ENCODE peak calls at places on chromosomes 11 and 22, in eight cellular contexts. P, L, V, A, C, U, K and Y are unnamed samples.

GRCh38 chr11:18804621-18805020 is 13.0 kb upstream of the PTPN5 start:
- DNase-seq in P (no peak), L (no peak), V (no peak), A (no peak), C (no peak), U (no peak), K (no peak), Y (no peak)

GRCh38 chr11:117828641-117829368 is 4.3 kb upstream of the FXYD2 start:
- DNase-seq in P (peak), L (peak), V (peak), A (no peak), C (peak), U (no peak), K (no peak), Y (peak)

GRCh38 chr11:11577246-11577855 is 44.5 kb downstream of the GALNT18 start:
- DNase-seq in P (no peak), L (no peak), V (peak), A (peak), C (no peak), U (no peak), K (no peak), Y (no peak)

GRCh38 chr11:68974421-68975194 is 6.2 kb downstream of the MRGPRD start:
- DNase-seq in P (no peak), L (no peak), V (no peak), A (no peak), C (no peak), U (peak), K (no peak), Y (no peak)

GRCh38 chr11:121634889-121635288 is 182.1 kb upstream of the SORL1-AS1 start:
- DNase-seq in P (no peak), L (no peak), V (peak), A (no peak), C (peak), U (no peak), K (peak), Y (peak)

GRCh38 chr11:129828301-129828836 is 12.7 kb downstream of the TMEM45B start:
- DNase-seq in P (no peak), L (no peak), V (no peak), A (peak), C (no peak), U (peak), K (no peak), Y (no peak)

GRCh38 chr11:363948-364761 is 5.1 kb upstream of the B4GALNT4 start:
- DNase-seq in P (no peak), L (peak), V (no peak), A (peak), C (no peak), U (peak), K (no peak), Y (peak)

GRCh38 chr22:28051787-28052356 is 132.8 kb upstream of the PITPNB start:
- DNase-seq in P (no peak), L (peak), V (peak), A (peak), C (no peak), U (peak), K (no peak), Y (peak)

GRCh38 chr11:35590412-35590811 is 27.8 kb upstream of the FJX1 start:
- DNase-seq in P (no peak), L (no peak), V (no peak), A (no peak), C (no peak), U (no peak), K (no peak), Y (peak)

GRCh38 chr22:39545310-39546063 is 12.9 kb upstream of the RPS19BP1 start:
- DNase-seq in P (no peak), L (no peak), V (peak), A (no peak), C (no peak), U (no peak), K (no peak), Y (no peak)

GRCh38 chr11:106495046-106495445 is 417.6 kb downstream of the AASDHPPT start:
- DNase-seq in P (no peak), L (no peak), V (no peak), A (no peak), C (no peak), U (no peak), K (no peak), Y (peak)

GRCh38 chr11:67167086-67167485 is 48.0 kb downstream of the KDM2A start:
- DNase-seq in P (no peak), L (no peak), V (no peak), A (no peak), C (no peak), U (no peak), K (no peak), Y (peak)

GRCh38 chr11:130511765-130512164 is 63.3 kb downstream of the ADAMTS15 start:
- DNase-seq in P (no peak), L (no peak), V (no peak), A (no peak), C (no peak), U (no peak), K (no peak), Y (no peak)

GRCh38 chr22:30287626-30288413 is 1.5 kb downstream of the CASTOR1 start:
- DNase-seq in P (no peak), L (peak), V (peak), A (peak), C (peak), U (peak), K (peak), Y (peak)

GRCh38 chr11:90218606-90219005 is 4.2 kb downstream of the CHORDC1 start:
- DNase-seq in P (no peak), L (no peak), V (no peak), A (no peak), C (no peak), U (no peak), K (no peak), Y (no peak)

GRCh38 chr11:100612766-100613165 is 74.3 kb upstream of the ARHGAP42 start:
- DNase-seq in P (no peak), L (no peak), V (no peak), A (no peak), C (no peak), U (no peak), K (no peak), Y (no peak)

GRCh38 chr22:28442951-28443876 is 236.4 kb downstream of the TTC28 start:
- DNase-seq in P (peak), L (no peak), V (peak), A (peak), C (peak), U (no peak), K (no peak), Y (peak)

GRCh38 chr11:127003260-127003981 is 2.9 kb upstream of the KIRREL3 start:
- DNase-seq in P (no peak), L (no peak), V (peak), A (no peak), C (no peak), U (no peak), K (no peak), Y (peak)

GRCh38 chr11:101446238-101446637 is 137.6 kb downstream of the TRPC6 start:
- DNase-seq in P (no peak), L (no peak), V (peak), A (no peak), C (no peak), U (no peak), K (peak), Y (peak)

GRCh38 chr11:2390871-2391662 is 9.5 kb upstream of the TSSC4 start:
- DNase-seq in P (no peak), L (no peak), V (peak), A (no peak), C (no peak), U (no peak), K (peak), Y (peak)

DNA sequence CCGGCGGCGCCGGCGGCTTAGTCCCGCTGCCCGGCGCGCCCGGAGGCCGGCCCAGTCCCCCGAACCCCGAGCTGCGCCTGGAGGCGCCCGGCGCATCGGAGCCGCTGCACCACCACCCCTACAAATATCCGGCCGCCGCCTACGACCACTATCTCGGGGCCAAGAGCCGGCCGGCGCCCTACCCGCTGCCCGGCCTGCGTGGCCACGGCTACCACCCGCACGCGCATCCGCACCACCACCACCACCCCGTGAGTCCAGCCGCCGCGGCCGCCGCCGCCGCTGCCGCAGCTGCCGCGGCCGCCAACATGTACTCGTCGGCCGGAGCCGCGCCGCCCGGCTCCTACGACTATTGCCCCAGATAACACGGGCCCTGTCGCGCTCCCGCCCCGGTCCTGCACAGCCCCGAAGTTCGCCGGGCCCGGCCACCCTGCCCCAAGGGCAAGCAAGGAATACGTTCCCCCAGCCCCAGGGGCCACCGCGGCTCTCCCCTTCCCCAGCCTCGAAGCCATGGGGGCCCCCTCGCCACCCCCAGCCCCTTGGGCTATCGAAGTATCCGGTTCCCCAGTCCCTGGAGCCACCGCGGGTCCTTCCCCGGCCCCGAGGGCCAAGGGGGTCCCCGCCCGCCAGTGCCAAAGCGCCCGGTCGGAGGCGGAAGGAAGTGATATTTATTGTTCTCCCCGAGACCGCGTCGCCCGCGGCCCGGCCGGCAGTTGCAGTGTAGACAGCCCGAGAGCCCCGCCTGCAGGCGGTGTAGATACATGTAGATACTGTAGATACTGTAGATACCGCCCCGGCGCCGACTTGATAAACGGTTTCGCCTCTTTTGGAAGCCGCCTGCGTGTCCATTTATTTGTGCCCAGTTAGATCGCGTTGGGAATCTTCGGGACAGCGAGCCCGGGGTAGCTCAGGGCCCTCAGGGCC is 6.2 kb downstream of the TBX1 start:
- DNase-seq in P (no peak), L (no peak), V (no peak), A (no peak), C (no peak), U (peak), K (no peak), Y (no peak)
- H3K4me3 ChIP-seq in P (peak), L (peak), V (no peak), A (no peak), C (no peak), U (peak), K (peak), Y (no peak)

GRCh38 chr22:42203609-42204008 is 66.8 kb downstream of the TCF20 start:
- DNase-seq in P (no peak), L (no peak), V (no peak), A (no peak), C (no peak), U (no peak), K (no peak), Y (no peak)

GRCh38 chr22:42208362-42208761 is 62.1 kb downstream of the TCF20 start:
- DNase-seq in P (no peak), L (no peak), V (no peak), A (no peak), C (no peak), U (no peak), K (no peak), Y (no peak)

GRCh38 chr22:42207918-42208317 is 62.5 kb downstream of the TCF20 start:
- DNase-seq in P (no peak), L (no peak), V (no peak), A (no peak), C (no peak), U (no peak), K (no peak), Y (no peak)

GRCh38 chr22:42202048-42202447 is 68.4 kb downstream of the TCF20 start:
- DNase-seq in P (no peak), L (no peak), V (no peak), A (no peak), C (no peak), U (no peak), K (no peak), Y (no peak)

DNA sequence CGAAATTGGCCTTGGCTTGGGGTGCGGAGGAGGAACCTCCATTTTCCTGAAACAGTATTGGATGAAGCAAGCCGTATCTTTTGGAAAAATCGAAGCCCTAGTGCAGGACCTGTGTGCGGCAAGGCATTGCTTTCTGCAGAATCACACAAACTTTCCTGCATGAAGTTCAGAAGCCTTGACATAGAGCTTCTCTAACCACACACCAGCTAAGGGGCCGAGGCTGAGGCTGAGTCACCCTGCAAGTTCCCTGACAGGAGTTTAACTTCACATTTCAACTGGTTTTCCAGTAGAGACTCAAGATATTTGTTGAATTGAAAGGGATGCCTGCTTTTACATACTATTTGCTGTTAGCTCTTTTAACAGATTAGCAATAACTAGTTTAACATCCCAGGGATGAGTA is 67.8 kb downstream of the TCF20 start:
- DNase-seq in P (no peak), L (no peak), V (peak), A (no peak), C (peak), U (no peak), K (peak), Y (peak)
- TF ChIP-seq CTCF in P (no peak), L (no peak), V (no peak), A (no peak), C (no peak), U (no peak), K (no peak), Y (no peak)

DNA sequence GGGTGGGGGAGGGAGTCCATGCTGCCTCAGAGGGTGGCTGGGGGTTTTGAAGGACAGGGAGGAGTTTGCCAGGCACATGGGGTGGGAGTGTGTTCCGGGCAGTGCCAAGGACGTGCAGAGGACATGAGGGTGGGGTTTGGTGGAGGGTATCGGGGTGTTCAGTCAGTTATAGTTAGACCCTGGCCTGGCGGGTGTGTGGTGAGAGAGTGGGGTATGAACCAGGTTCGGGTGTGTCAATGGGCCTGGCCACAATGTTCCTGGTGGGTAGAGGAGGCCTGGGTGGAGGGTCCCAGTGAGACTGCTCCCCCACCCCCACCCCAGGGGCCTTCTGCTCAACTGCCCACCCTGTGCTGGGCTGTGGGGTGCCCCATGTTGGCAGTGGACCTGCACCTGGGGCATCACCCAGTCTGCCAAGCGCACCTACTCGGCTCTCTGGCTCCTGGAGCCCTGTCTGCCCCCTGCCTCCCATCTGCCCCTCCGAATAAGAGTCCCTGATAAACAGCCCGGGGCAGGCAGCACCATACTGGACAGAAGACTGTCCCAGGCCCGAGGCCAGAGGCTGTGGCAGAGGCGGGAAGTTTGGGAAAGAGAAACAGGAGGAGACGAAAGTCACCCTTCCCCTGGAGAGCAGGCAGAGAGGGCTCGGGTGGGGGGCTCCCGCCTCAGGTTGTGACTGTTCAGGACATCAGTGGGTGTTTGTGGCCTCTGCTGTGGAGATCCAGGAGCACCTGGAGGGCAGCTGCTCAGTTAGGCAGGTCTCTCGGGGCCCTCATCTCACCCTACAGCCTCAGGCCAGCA is 4.1 kb downstream of the PIM3 start:
- DNase-seq in P (peak), L (no peak), V (no peak), A (peak), C (no peak), U (no peak), K (no peak), Y (no peak)
- H3K4me3 ChIP-seq in P (peak), L (no peak), V (no peak), A (peak), C (no peak), U (no peak), K (no peak), Y (no peak)

GRCh38 chr11:123218451-123218850 is 23.4 kb upstream of the CLMP start:
- DNase-seq in P (no peak), L (no peak), V (no peak), A (no peak), C (no peak), U (no peak), K (no peak), Y (no peak)
- TF ChIP-seq CTCF in P (no peak), L (no peak), V (no peak), A (no peak), C (no peak), U (no peak), K (no peak), Y (no peak)

DNA sequence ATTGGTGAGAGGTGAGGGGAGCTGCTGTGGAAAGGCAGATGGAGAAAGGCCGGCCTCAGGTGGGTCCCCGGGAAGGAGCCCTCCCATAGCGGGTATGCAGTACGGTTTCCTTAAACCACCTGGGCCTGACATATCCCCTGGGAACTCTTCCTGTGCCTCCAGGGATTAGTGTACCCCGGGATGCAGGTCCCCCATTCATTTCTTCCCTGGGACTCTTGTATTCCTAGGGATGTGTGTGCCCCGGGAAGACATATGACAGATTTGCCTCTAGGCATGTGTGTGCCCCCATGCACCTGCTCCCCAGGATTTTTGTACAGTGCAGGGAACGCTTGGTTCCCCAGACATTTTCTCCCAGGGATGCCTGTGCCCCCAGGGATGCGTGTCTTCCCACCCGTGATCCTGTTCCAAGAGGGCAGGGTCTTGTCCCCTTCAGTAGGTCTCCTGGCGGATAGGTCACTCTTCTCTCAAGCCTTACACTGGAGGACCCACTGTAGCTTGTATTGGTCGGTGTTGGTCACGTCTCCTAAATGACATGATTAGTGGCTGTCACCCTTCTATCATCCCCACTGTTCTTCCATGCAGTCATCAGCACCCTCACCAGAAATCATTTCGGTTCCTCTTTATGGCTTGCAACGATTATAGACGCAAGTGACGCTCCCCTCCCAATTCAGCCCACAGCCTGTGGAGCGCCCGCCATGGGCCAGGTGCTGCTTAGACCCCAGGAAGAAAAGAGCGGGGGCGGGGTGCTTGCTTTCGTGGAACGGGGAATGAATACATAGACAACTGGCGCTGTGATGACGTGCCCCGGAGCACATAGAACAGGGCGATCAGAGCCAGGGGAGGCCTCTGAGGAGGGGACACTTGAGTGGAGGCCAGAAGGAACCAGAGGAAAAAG is 1.3 kb downstream of the PARVB start:
- DNase-seq in P (no peak), L (no peak), V (no peak), A (no peak), C (no peak), U (no peak), K (no peak), Y (no peak)
- H3K4me3 ChIP-seq in P (peak), L (peak), V (peak), A (no peak), C (peak), U (peak), K (peak), Y (peak)

GRCh38 chr11:63979426-63979825 is 5.0 kb downstream of the COX8A start:
- DNase-seq in P (no peak), L (no peak), V (no peak), A (no peak), C (no peak), U (no peak), K (no peak), Y (no peak)

GRCh38 chr11:63978551-63979235 is 4.3 kb downstream of the COX8A start:
- DNase-seq in P (no peak), L (no peak), V (no peak), A (no peak), C (no peak), U (no peak), K (no peak), Y (no peak)

GRCh38 chr11:63970902-63971301 is 3.5 kb upstream of the COX8A start:
- DNase-seq in P (no peak), L (no peak), V (no peak), A (no peak), C (no peak), U (no peak), K (no peak), Y (no peak)

DNA sequence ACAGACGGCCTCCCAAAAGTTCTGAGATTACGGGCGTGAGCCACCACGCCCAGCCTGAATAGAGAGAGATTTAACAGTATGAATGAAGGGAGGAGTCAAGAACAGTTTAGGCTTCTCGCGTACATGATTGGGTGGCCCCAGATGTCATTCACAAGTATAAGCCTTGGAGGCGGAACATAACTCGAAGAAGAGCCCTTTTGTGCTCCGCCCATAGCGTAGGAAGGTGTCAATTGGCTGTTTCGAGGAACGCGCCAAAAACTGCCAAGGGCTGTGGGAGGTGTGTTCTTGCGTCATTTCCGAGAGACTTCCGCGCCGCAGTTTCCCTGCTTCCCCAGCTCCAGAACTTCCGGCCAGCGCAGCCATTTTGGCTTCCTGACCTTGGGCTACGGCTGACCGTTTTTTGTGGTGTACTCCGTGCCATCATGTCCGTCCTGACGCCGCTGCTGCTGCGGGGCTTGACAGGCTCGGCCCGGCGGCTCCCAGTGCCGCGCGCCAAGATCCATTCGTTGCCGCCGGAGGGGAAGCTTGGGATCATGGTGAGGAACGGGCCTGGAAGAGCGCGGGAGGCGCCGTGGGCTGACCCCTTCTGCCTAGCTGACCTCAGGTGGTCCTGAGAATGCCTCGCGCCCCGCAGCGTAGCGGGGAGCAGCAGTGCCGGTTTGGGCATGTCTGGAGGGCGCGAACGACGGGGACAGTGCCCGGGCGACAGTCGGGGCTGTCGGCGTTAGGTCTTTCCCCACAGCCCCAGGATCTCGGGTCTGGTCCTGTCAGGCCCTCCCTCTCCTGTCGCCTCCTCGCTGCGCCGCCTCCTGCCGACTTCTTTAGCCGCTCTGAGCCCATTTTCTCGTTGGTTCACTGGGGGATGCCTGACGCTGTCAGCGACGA is at the start of gene COX8A:
- DNase-seq in P (peak), L (peak), V (peak), A (peak), C (peak), U (peak), K (peak), Y (peak)
- TF ChIP-seq CTCF in P (no peak), L (no peak), V (peak), A (no peak), C (peak), U (no peak), K (peak), Y (peak)